ENCODE peak calls at places on chromosome 17, in nine cellular contexts. Q, V, H, K, Z, M, X, P and O are unnamed samples.

GRCh38 chr17:64540118-64540776 is 33.5 kb downstream of the CEP95 start:
- DNase-seq in M (no peak), P (no peak), V (no peak), X (no peak), K (no peak), Z (no peak), H (no peak), Q (no peak), O (no peak)

GRCh38 chr17:2778489-2778888 is 17.7 kb upstream of the RAP1GAP2 start:
- DNase-seq in Z (no peak), K (no peak), H (no peak), X (no peak), M (no peak), P (no peak), V (no peak), Q (no peak), O (no peak)

GRCh38 chr17:10001296-10001904 is 96.3 kb upstream of the RCVRN start:
- DNase-seq in M (no peak), Q (no peak), Z (no peak), V (no peak), H (no peak), K (peak), X (no peak), P (no peak), O (no peak)

GRCh38 chr17:72632026-72632684 is 460.3 kb downstream of the SLC39A11 start:
- DNase-seq in H (no peak), Z (peak), V (peak), X (no peak), K (no peak), Q (no peak), M (no peak), P (peak), O (no peak)

GRCh38 chr17:42016411-42016831 is 818 bp downstream of the DNAJC7 start:
- DNase-seq in V (no peak), X (peak), Z (no peak), H (no peak), P (no peak), M (no peak), Q (no peak), K (peak), O (no peak)

GRCh38 chr17:82671071-82671470 is 22.8 kb upstream of the WDR45B start:
- DNase-seq in X (no peak), K (no peak), M (no peak), Z (no peak), Q (no peak), H (no peak), P (no peak), V (no peak), O (no peak)

GRCh38 chr17:60888812-60889709 is 211.4 kb downstream of the BCAS3 start:
- DNase-seq in H (no peak), Z (no peak), P (no peak), X (peak), K (peak), V (no peak), Q (no peak), M (no peak), O (no peak)

GRCh38 chr17:12789976-12790805 is 893 bp downstream of the ARHGAP44 start:
- DNase-seq in X (no peak), Q (no peak), V (peak), Z (no peak), K (no peak), M (peak), H (no peak), P (peak), O (no peak)

GRCh38 chr17:67025216-67025792 is 19.1 kb upstream of the CACNG1 start:
- DNase-seq in M (no peak), K (no peak), Q (no peak), Z (no peak), P (peak), X (no peak), H (no peak), V (peak), O (no peak)

GRCh38 chr17:59827721-59828477 is 64.8 kb downstream of the TUBD1 start:
- DNase-seq in H (no peak), K (no peak), M (no peak), X (no peak), Z (peak), Q (no peak), P (peak), V (no peak), O (no peak)

GRCh38 chr17:79220715-79221291 is 146.2 kb downstream of the ENGASE start:
- DNase-seq in Q (no peak), M (no peak), H (no peak), Z (no peak), V (no peak), P (no peak), X (no peak), K (no peak), O (no peak)

GRCh38 chr17:29051194-29051593 is 8.3 kb downstream of the PIPOX start:
- DNase-seq in K (no peak), Z (no peak), M (no peak), H (no peak), V (no peak), P (no peak), Q (no peak), X (no peak), O (no peak)

GRCh38 chr17:50837286-50837979 is 2.0 kb downstream of the WFIKKN2 start:
- DNase-seq in V (no peak), P (no peak), X (no peak), H (no peak), M (no peak), Z (no peak), K (no peak), Q (no peak), O (no peak)

GRCh38 chr17:8468109-8468508 is 32.4 kb downstream of the NDEL1 start:
- DNase-seq in H (peak), V (no peak), K (no peak), M (no peak), Q (no peak), Z (no peak), X (no peak), P (no peak), O (no peak)

GRCh38 chr17:72733619-72734282 is 358.7 kb downstream of the SLC39A11 start:
- DNase-seq in H (no peak), Q (no peak), K (no peak), V (no peak), P (no peak), M (no peak), X (no peak), Z (no peak), O (no peak)

GRCh38 chr17:7712111-7712771 is 5.3 kb upstream of the DNAH2 start:
- DNase-seq in M (no peak), K (no peak), V (no peak), H (no peak), X (peak), Q (no peak), P (no peak), Z (no peak), O (no peak)

GRCh38 chr17:34637548-34638525 is 58.5 kb downstream of the TMEM132E start:
- DNase-seq in V (peak), K (peak), H (peak), P (peak), X (peak), Q (peak), M (peak), Z (peak), O (peak)

GRCh38 chr17:36074365-36074764 is 10.3 kb downstream of the CCL18 start:
- DNase-seq in H (no peak), X (no peak), Q (no peak), V (no peak), P (no peak), M (no peak), K (no peak), Z (no peak), O (no peak)

GRCh38 chr17:65576939-65577338 is 15.5 kb upstream of the AXIN2 start:
- DNase-seq in Z (no peak), M (no peak), V (peak), P (no peak), H (no peak), X (no peak), Q (no peak), K (no peak), O (no peak)

GRCh38 chr17:55263565-55264272 is 1.0 kb upstream of the HLF start:
- DNase-seq in X (no peak), P (no peak), H (no peak), K (no peak), V (no peak), M (no peak), Q (no peak), Z (no peak), O (no peak)

GRCh38 chr17:50177983-50178834 is 12.4 kb downstream of the SGCA start:
- DNase-seq in H (no peak), M (peak), Q (peak), K (peak), P (peak), Z (peak), X (peak), V (peak), O (no peak)

GRCh38 chr17:19318611-19319010 is 43.9 kb downstream of the B9D1 start:
- DNase-seq in P (no peak), K (no peak), Z (no peak), M (no peak), V (no peak), H (no peak), Q (no peak), X (no peak), O (no peak)
- TF ChIP-seq CTCF in P (no peak), K (no peak), Z (no peak), M (no peak), V (no peak), H (no peak), Q (no peak), X (no peak), O (no peak)

DNA sequence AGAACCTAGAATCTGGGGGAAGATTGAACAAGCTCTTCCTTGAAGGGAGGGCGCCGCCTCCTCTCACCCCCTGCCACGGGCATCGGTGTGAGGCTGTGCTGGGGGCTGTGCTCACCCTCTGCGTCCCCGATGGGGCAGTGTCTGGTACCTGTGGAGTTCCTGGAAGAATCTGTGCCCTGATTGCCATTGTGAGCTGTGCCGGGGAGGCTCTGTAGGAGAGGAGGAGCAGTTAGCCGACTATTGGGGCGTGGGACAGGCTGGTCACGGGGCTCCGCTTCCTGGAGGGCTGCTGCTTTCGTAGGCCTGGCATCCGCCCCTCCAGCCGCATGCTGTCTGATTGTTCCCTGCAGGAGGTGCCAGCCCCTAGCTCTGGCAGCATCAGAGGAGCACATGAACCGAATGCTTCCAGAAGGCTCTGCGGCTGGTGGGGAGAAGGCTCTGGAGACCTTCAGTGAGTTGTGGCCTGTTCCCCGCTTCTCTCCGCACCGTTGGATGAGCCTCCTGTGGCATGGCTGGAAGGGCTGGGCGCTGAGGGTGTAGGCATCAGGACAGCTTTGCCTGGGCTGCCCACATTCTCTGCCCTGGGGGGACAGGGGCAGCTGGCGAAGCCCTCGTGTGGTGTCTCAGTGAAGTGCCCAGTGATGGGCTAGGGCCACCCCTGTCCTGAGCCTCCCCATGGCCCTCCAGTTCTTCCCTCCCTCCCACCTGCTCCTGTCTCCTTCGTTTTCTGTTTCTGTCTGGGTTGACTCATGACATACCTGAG is 86.9 kb downstream of the SEC14L1 start:
- DNase-seq in P (no peak), V (no peak), H (no peak), Z (no peak), Q (no peak), X (no peak), K (no peak), M (no peak), O (no peak)
- TF ChIP-seq CTCF in P (no peak), V (no peak), H (no peak), Z (no peak), Q (no peak), X (no peak), K (no peak), M (no peak), O (no peak)

DNA sequence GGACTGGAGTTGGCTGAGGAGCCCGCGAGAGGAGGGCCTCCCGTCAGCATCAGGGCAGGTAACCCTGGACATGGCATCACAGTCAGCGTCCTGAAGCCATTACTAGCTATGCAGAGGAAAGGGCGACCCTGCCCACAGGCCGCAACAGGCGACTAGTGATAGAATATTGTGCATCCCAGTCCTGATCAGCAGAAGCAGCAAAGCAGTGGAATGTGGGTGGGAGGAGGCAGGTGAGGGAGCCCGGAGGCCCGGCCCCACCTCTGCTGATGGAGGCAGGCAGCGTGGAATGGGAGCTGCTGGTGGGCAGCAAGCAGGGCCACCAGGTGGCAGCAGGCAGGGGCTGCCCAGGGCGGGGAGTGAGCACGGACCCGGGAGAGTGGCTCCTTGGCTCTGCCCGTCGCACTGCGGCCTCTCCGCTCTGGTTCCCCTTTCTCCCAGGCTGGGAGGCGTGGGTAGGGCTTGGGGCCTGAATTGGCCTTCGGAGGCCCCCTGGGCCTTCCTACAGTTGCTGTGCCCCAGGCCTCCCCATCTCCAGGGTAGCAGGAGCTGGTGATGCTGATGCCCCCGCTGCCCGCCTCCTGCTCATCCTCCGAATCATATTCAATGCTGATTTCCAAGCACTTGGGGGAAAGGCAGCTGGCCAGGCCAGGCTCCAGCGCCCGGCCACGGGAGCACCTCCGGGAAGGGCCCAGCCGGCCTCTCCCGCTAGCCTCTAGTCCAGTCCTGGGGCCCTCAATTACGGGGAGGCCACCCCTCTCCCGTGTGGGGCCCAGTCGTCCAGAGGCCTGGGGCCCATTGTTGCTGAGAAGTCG is 20.2 kb downstream of the TSPOAP1 start:
- DNase-seq in X (no peak), Q (no peak), K (no peak), M (no peak), Z (peak), V (no peak), H (no peak), P (peak), O (no peak)
- TF ChIP-seq CTCF in X (peak), Q (peak), K (peak), M (no peak), Z (peak), V (no peak), H (no peak), P (peak), O (no peak)

GRCh38 chr17:4600563-4600962 is 16.2 kb downstream of the SMTNL2 start:
- DNase-seq in V (no peak), Q (no peak), M (peak), K (no peak), P (no peak), H (no peak), Z (no peak), X (no peak), O (no peak)
- TF ChIP-seq CTCF in V (no peak), Q (no peak), M (peak), K (no peak), P (no peak), H (no peak), Z (no peak), X (no peak), O (no peak)

DNA sequence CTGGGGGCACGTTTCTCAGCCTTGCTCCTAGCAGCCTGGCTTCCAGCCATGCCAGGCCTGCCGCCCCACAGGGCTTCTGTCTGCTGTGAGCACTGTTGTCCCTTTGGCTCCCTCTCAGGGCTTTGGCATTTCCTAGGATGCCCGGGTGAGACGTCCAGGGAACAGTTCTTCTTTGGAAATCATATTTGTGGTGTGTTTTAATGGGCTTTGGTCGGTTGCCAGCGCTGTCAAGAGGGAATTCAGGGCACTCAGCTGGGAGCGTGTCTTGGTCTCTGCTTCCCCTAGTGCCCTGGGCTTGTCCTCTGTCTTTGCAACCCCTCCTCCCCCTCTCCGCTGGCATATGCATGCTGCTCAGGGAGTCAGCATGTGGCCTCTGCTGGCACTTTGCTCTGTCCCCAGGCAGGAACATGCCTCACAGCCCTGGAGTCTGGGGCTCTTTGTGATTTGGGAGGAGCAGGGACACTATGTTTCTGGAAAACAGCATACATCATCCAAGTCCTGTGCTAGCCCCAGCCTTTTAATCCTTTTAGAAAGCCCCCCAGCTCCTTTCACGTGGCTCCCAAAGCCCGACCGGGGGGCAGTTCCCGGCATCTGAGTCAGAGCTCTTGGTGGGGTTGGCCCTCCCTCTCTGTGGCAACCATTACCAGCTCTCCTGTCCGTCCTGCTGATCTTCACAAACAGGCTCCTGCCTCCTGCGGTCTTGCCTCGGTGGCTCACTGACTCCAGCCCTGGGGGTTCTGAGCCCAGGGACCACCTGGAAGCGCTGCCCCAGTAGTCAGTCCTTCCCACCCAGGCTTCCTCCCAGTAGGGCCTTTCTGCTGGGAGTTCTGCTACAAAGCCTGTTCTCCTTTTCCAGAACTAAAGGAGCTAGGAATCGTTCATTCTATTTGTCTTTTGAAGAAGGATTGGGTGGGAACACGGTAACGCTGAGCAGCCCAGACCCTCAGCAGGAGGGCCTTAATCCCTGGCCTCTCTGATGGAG is 26.7 kb downstream of the SAP30BP start:
- DNase-seq in X (peak), M (peak), H (peak), Q (peak), V (peak), P (peak), Z (peak), K (peak), O (no peak)
- TF ChIP-seq CTCF in X (peak), M (no peak), H (no peak), Q (peak), V (no peak), P (no peak), Z (no peak), K (peak), O (no peak)

DNA sequence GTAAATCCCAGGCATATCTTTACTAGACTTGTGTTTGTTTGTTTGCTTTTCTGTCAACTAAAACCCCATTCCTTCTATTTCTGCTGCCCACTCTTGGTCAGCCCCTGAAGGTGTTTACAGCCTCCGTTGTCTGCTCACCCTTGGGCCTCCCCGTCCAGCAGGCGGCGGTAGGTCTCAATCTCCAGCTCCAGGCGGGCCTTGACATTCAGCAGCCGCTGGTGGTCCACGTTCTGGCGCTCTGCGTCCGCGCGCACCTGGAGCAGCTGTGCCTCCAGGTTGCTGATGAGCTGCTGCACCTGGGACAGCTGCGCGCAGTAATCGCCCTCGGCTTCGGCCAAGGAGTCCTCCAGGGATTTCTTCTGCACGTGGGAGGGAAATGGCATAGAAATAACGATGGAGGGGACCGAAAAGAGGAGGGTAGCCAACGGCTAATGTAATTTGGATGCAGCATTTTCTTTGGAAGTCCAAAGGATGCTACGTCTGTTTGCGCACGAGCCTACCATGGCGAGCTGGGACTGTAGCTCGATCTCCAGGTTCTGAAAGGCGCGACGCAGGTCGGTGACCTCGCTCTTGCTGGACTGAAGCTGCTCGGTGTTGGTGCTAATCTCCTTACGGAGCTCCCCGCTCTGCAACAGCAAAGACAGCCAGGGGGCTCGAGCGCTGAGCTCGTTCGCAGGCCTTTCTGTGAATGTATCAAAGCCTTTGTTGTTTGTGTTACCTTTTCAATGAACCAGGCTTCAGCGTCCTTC is 3.9 kb downstream of the KRT12 start:
- DNase-seq in H (no peak), M (peak), V (no peak), K (no peak), Q (no peak), X (peak), P (no peak), Z (no peak), O (no peak)
- TF ChIP-seq CTCF in H (no peak), M (peak), V (no peak), K (peak), Q (peak), X (peak), P (no peak), Z (no peak), O (no peak)

GRCh38 chr17:75941442-75941819 is 589 bp upstream of the FBF1 start:
- DNase-seq in P (no peak), V (no peak), K (no peak), M (no peak), Z (no peak), X (no peak), H (no peak), Q (no peak), O (no peak)

GRCh38 chr17:75945202-75945601 is 4.4 kb upstream of the FBF1 start:
- DNase-seq in V (no peak), K (no peak), P (no peak), Z (no peak), X (no peak), M (no peak), Q (no peak), H (no peak), O (no peak)

GRCh38 chr17:75937652-75938051 is 3.2 kb downstream of the FBF1 start:
- DNase-seq in P (no peak), Q (no peak), V (no peak), Z (no peak), M (no peak), X (no peak), K (no peak), H (no peak), O (no peak)

GRCh38 chr17:75942473-75942872 is 1.6 kb upstream of the FBF1 start:
- DNase-seq in M (no peak), K (no peak), H (no peak), X (no peak), Q (no peak), Z (no peak), P (no peak), V (no peak), O (no peak)

GRCh38 chr17:75940727-75941441 is at the start of gene FBF1:
- DNase-seq in K (peak), M (peak), X (peak), H (peak), Q (peak), P (peak), Z (peak), V (peak), O (peak)
- TF ChIP-seq CTCF in K (no peak), M (no peak), X (no peak), H (no peak), Q (no peak), P (no peak), Z (no peak), V (no peak), O (no peak)